ENCODE peak calls at places on chromosomes 16 and 17, in four cellular contexts. O, Z, F and Y are unnamed samples.

GRCh38 chr17:78144146-78144719 is 2.0 kb upstream of the C17orf99 start:
- DNase-seq in O (peak), Z (no peak), F (peak), Y (no peak)

GRCh38 chr16:67378642-67379041 is 14.7 kb downstream of the TPPP3 start:
- DNase-seq in O (no peak), Z (no peak), F (peak), Y (no peak)

GRCh38 chr17:57810740-57811632 is 38.9 kb downstream of the MRPS23 start:
- DNase-seq in O (peak), Z (peak), F (peak), Y (no peak)

GRCh38 chr17:77581480-77581879 is 377.0 kb upstream of the TNRC6C start:
- DNase-seq in O (no peak), Z (no peak), F (peak), Y (no peak)

GRCh38 chr16:87855852-87856715 is 13.2 kb downstream of the SLC7A5 start:
- DNase-seq in O (no peak), Z (no peak), F (peak), Y (no peak)

GRCh38 chr17:79251824-79252223 is 177.2 kb downstream of the ENGASE start:
- DNase-seq in O (no peak), Z (no peak), F (no peak), Y (no peak)

GRCh38 chr17:57999496-58000017 is 7.5 kb downstream of the SRSF1 start:
- DNase-seq in O (no peak), Z (no peak), F (peak), Y (no peak)

GRCh38 chr17:43695968-43696865 is 34.5 kb upstream of the MEOX1 start:
- DNase-seq in O (no peak), Z (peak), F (no peak), Y (no peak)

GRCh38 chr16:85673529-85674417 is 15.0 kb downstream of the GINS2 start:
- DNase-seq in O (no peak), Z (no peak), F (peak), Y (no peak)

GRCh38 chr16:12539185-12539929 is 264.3 kb downstream of the CPPED1 start:
- DNase-seq in O (no peak), Z (no peak), F (peak), Y (no peak)

GRCh38 chr16:89017956-89018604 is 41.1 kb upstream of the CBFA2T3 start:
- DNase-seq in O (no peak), Z (no peak), F (no peak), Y (no peak)

GRCh38 chr17:77830816-77831490 is 127.5 kb upstream of the TNRC6C start:
- DNase-seq in O (no peak), Z (no peak), F (no peak), Y (no peak)

GRCh38 chr17:30207655-30208054 is 27.8 kb downstream of the SLC6A4 start:
- DNase-seq in O (peak), Z (no peak), F (no peak), Y (no peak)

GRCh38 chr16:61214780-61215179 is 821.5 kb downstream of the CDH8 start:
- DNase-seq in O (no peak), Z (no peak), F (no peak), Y (no peak)

GRCh38 chr17:30573603-30574175 is 96.5 kb downstream of the GOSR1 start:
- DNase-seq in O (peak), Z (no peak), F (no peak), Y (no peak)

GRCh38 chr17:46935658-46936266 is 12.8 kb downstream of the GOSR2 start:
- DNase-seq in O (no peak), Z (no peak), F (peak), Y (no peak)

GRCh38 chr17:65797809-65798208 is 236.4 kb upstream of the AXIN2 start:
- DNase-seq in O (no peak), Z (no peak), F (peak), Y (no peak)

GRCh38 chr16:106623-107324 is 28.7 kb downstream of the MPG start:
- DNase-seq in O (peak), Z (no peak), F (peak), Y (no peak)

GRCh38 chr16:86609115-86609514 is 30.8 kb downstream of the FOXL1 start:
- DNase-seq in O (no peak), Z (no peak), F (peak), Y (no peak)

GRCh38 chr17:38739305-38739704 is 8.8 kb downstream of the PCGF2 start:
- DNase-seq in O (no peak), Z (no peak), F (no peak), Y (no peak)

GRCh38 chr17:73492802-73493139 is 151.5 kb downstream of the SDK2 start:
- DNase-seq in O (peak), Z (no peak), F (no peak), Y (no peak)

GRCh38 chr16:85527042-85527766 is 85.9 kb upstream of the GSE1 start:
- DNase-seq in O (no peak), Z (no peak), F (no peak), Y (no peak)

GRCh38 chr16:10318798-10319500 is 66.9 kb upstream of the ATF7IP2 start:
- DNase-seq in O (no peak), Z (no peak), F (no peak), Y (no peak)

GRCh38 chr17:59840908-59841666 is 51.7 kb downstream of the TUBD1 start:
- DNase-seq in O (no peak), Z (peak), F (peak), Y (no peak)

GRCh38 chr17:51152766-51153209 is 571 bp upstream of the NME1 start:
- DNase-seq in O (no peak), Z (no peak), F (peak), Y (no peak)

GRCh38 chr16:23546778-23547177 is 10.4 kb downstream of the EARS2 start:
- DNase-seq in O (no peak), Z (no peak), F (no peak), Y (no peak)

GRCh38 chr17:55172612-55173011 is 92.1 kb upstream of the HLF start:
- DNase-seq in O (no peak), Z (no peak), F (no peak), Y (no peak)

GRCh38 chr17:55175788-55176425 is 88.9 kb upstream of the HLF start:
- DNase-seq in O (no peak), Z (no peak), F (no peak), Y (no peak)

GRCh38 chr17:55174133-55174532 is 90.6 kb upstream of the HLF start:
- DNase-seq in O (no peak), Z (no peak), F (no peak), Y (no peak)

GRCh38 chr17:55177159-55177913 is 87.4 kb upstream of the HLF start:
- DNase-seq in O (no peak), Z (no peak), F (peak), Y (no peak)

GRCh38 chr17:55177914-55178217 is 86.9 kb upstream of the HLF start:
- DNase-seq in O (no peak), Z (no peak), F (no peak), Y (no peak)
- TF ChIP-seq CTCF in O (no peak), Z (no peak), F (no peak), Y (no peak)

GRCh38 chr16:53415504-53415903 is 18.8 kb upstream of the RBL2 start:
- DNase-seq in O (no peak), Z (no peak), F (no peak), Y (no peak)
- TF ChIP-seq CTCF in O (no peak), Z (no peak), F (no peak), Y (no peak)

GRCh38 chr17:4956493-4957061 is 5.7 kb downstream of the ENO3 start:
- DNase-seq in O (no peak), Z (no peak), F (no peak), Y (no peak)
- TF ChIP-seq CTCF in O (peak), Z (no peak), F (peak), Y (no peak)

GRCh38 chr16:24572069-24572468 is 32.7 kb downstream of the RBBP6 start:
- DNase-seq in O (no peak), Z (no peak), F (no peak), Y (no peak)

GRCh38 chr16:24573141-24573540 is 33.8 kb downstream of the RBBP6 start:
- DNase-seq in O (no peak), Z (no peak), F (no peak), Y (no peak)

GRCh38 chr16:24562811-24563210 is 23.4 kb downstream of the RBBP6 start:
- DNase-seq in O (no peak), Z (no peak), F (no peak), Y (no peak)

GRCh38 chr16:24568392-24568791 is 29.0 kb downstream of the RBBP6 start:
- DNase-seq in O (no peak), Z (no peak), F (peak), Y (no peak)
- TF ChIP-seq CTCF in O (no peak), Z (peak), F (peak), Y (no peak)